ENCODE peak calls at places on chromosomes 13 and 19, in four cellular contexts. Q, N, X and Y are unnamed samples.

GRCh38 chr13:50511877-50512332 is 331.6 kb downstream of the DLEU7 start:
- DNase-seq in Q (no peak), N (no peak), X (peak; percentile 43), Y (no peak)

GRCh38 chr19:49338691-49339363 is 3.6 kb downstream of the CD37 start:
- DNase-seq in N (peak; percentile 98), Q (peak; percentile 57), X (no peak), Y (no peak)

GRCh38 chr19:39351537-39352037 is 9.4 kb downstream of the SAMD4B start:
- DNase-seq in N (no peak), Q (no peak), X (no peak), Y (peak; percentile 28)

GRCh38 chr19:48624791-48625723 is 5.8 kb downstream of the SPHK2 start:
- DNase-seq in Q (no peak), N (peak; percentile 10), X (no peak), Y (no peak)

GRCh38 chr13:37595162-37595561 is 3.4 kb downstream of the POSTN start:
- DNase-seq in Q (no peak), N (no peak), X (no peak), Y (peak; percentile 47)

GRCh38 chr19:34075661-34076091 is 96.6 kb upstream of the LSM14A start:
- DNase-seq in N (no peak), Q (no peak), X (no peak), Y (no peak)

GRCh38 chr19:38664503-38665211 is 17.2 kb downstream of the ACTN4 start:
- DNase-seq in X (no peak), Q (no peak), N (peak; percentile 80), Y (no peak)

GRCh38 chr13:100234006-100234405 is 145.1 kb downstream of the PCCA start:
- DNase-seq in X (no peak), N (no peak), Q (no peak), Y (no peak)

GRCh38 chr19:52961981-52962380 is 700 bp downstream of the ZNF816 start:
- DNase-seq in N (no peak), Q (no peak), X (peak; percentile 1), Y (no peak)

GRCh38 chr13:109782066-109782822 is 4.1 kb downstream of the IRS2 start:
- DNase-seq in N (no peak), Q (no peak), X (no peak), Y (no peak)

GRCh38 chr13:101452519-101453485 is at the start of gene ITGBL1:
- DNase-seq in X (no peak), Q (no peak), N (no peak), Y (peak; percentile 25)

GRCh38 chr13:62320129-62320724 is 904.6 kb upstream of the PCDH20 start:
- DNase-seq in X (peak; percentile 22), Q (peak; percentile 1), N (no peak), Y (peak; percentile 75)

GRCh38 chr13:59658027-59658735 is 505.5 kb downstream of the DIAPH3 start:
- DNase-seq in X (no peak), Q (no peak), N (no peak), Y (no peak)

GRCh38 chr19:33438016-33438671 is 64.6 kb downstream of the CEBPG start:
- DNase-seq in N (no peak), X (no peak), Q (peak; percentile 48), Y (peak; percentile 10)

GRCh38 chr13:89514534-89515312 is 1832.8 kb upstream of the MIR17HG start:
- DNase-seq in N (no peak), X (peak; percentile 50), Q (peak; percentile 13), Y (peak; percentile 8)

DNA sequence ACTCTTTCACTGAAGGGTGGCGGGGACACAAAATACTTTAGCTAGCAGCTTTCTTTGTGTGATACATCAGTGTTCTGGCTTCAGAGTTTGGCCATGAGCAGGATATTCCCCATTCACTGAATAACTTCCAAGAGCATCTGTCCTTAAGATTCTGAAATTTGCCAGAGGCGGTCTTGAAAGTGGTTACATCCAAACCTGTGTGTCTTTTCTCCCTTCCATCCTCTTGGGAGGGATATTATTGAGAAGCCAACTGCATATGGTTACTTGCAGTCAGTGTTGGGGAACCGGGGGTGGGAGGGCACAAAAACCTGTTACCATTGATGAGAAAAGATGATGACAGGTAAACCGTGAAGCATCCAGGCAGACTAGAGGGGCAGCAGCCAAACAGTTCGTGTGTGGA is 104.7 kb downstream of the WDFY2 start:
- DNase-seq in X (no peak), Q (no peak), N (no peak), Y (no peak)
- H3K27ac ChIP-seq in X (peak overlapping the region; percentile 83), Q (no peak overlapping the region), N (no peak overlapping the region), Y (no peak overlapping the region)

DNA sequence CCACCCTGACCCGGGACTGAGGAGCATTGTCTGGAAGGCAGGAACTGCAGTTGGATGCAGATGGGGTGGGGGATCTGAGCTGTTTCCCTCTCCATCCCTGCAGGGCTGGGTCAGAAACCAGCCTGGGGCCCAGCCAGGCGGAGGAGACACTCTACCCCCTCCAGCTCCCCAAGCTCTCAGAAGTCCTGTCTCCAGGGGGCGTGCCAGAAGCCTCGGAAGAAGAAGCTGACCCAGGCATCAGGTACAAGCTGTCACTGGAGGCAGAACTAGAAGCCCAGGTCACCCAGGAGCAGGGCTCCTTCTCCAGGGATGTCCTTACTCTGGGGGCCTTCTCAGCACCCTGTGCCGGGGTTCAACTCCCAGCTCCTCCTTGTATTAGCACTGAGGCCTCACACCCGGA is 15.5 kb downstream of the SIX5 start:
- DNase-seq in X (no peak), Q (no peak), N (no peak), Y (no peak)
- TF ChIP-seq MAZ in X (no peak), Q (no peak), N (no peak), Y (no peak)

GRCh38 chr19:1173160-1173844 is 766 bp downstream of the SBNO2 start:
- DNase-seq in N (peak; percentile 47), Q (no peak), X (no peak), Y (no peak)
- TF ChIP-seq USF2 in N (no peak), Q (no peak), X (no peak), Y (no peak)

DNA sequence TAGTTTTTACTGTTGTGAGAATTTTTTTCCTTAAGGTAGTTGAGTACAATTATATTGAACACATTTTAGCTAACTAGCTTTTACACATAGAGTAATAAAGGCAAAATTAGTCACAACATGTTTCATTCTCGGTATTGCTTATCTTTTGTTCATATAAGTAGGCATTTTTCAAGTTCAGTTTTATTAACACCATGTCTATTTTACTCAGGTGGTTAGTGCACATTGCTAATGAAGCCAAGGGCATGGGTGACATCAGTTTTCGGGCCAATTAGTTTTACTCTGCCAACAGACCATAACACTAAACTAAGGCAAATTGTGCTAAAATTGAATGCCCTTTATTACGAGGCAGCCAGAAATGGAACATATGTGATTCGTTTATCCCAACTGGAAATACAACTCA is 19.6 kb upstream of the PCDH17 start:
- DNase-seq in X (no peak), N (no peak), Q (no peak), Y (no peak)
- H3K27ac ChIP-seq in X (no peak overlapping the region), N (no peak overlapping the region), Q (no peak overlapping the region), Y (no peak overlapping the region)

GRCh38 chr19:4533835-4534424 is 1.1 kb downstream of the PLIN5 start:
- DNase-seq in Q (no peak), X (no peak), N (no peak), Y (no peak)

GRCh38 chr19:4537953-4538600 is 1.8 kb downstream of the LRG1 start:
- DNase-seq in N (no peak), Q (no peak), X (no peak), Y (no peak)

GRCh38 chr19:4536798-4537197 is 1.8 kb upstream of the PLIN5 start:
- DNase-seq in X (no peak), N (no peak), Q (no peak), Y (no peak)

GRCh38 chr19:4533334-4533733 is 1.7 kb downstream of the PLIN5 start:
- DNase-seq in X (no peak), Q (no peak), N (no peak), Y (no peak)

GRCh38 chr19:4534836-4535658 is at the start of gene PLIN5:
- DNase-seq in X (peak; percentile 80), Q (peak; percentile 65), N (peak; percentile 99), Y (peak; percentile 26)
- TF ChIP-seq MAZ in X (peak; percentile 59), Q (no peak), N (peak; percentile 21), Y (no peak)

GRCh38 chr13:30851697-30852096 is 54.4 kb upstream of the MEDAG start:
- DNase-seq in N (no peak), Q (no peak), X (no peak), Y (no peak)
- TF ChIP-seq USF2 in N (no peak), Q (no peak), X (no peak), Y (no peak)